ENCODE peak calls at places on chromosomes 16 and 17, in six cellular contexts. X, I, M, L, T and Z are unnamed samples.

GRCh38 chr16:88700636-88701482 is 5.3 kb downstream of the RNF166 start:
- DNase-seq in M (peak; percentile 59), T (peak; percentile 93), L (peak; percentile 46), I (peak; percentile 93), X (peak; percentile 81), Z (peak; percentile 76)

GRCh38 chr16:69542974-69543373 is 22.8 kb upstream of the NFAT5 start:
- DNase-seq in I (no peak), L (no peak), M (no peak), X (no peak), T (peak; percentile 69), Z (peak; percentile 60)

GRCh38 chr17:43536236-43537088 is 9.7 kb downstream of the ETV4 start:
- DNase-seq in L (no peak), M (no peak), T (peak; percentile 87), I (no peak), X (no peak), Z (peak; percentile 93)

GRCh38 chr17:57545836-57546305 is 199.2 kb downstream of the CCDC182 start:
- DNase-seq in M (no peak), L (no peak), X (no peak), T (no peak), I (no peak), Z (no peak)

GRCh38 chr16:29825145-29826044 is 5.1 kb downstream of the MVP start:
- DNase-seq in M (peak; percentile 73), X (peak; percentile 51), T (peak; percentile 87), L (peak; percentile 80), I (peak; percentile 77), Z (peak; percentile 93)

GRCh38 chr16:60203525-60204124 is 1469.5 kb upstream of the GOT2 start:
- DNase-seq in I (no peak), X (no peak), L (no peak), M (no peak), T (peak; percentile 47), Z (peak; percentile 27)

GRCh38 chr16:77723108-77723514 is 797 bp downstream of the NUDT7 start:
- DNase-seq in I (no peak), T (peak; percentile 61), L (peak; percentile 43), X (peak; percentile 73), M (peak; percentile 40), Z (peak; percentile 74)

GRCh38 chr17:36578671-36579070 is 13.0 kb upstream of the DHRS11 start:
- DNase-seq in I (no peak), M (no peak), X (no peak), T (peak; percentile 35), L (no peak), Z (no peak)

GRCh38 chr16:11306997-11307638 is 26.0 kb upstream of the PRM1 start:
- DNase-seq in I (no peak), L (no peak), X (no peak), T (peak; percentile 56), M (no peak), Z (no peak)

GRCh38 chr16:86680137-86680536 is 101.8 kb downstream of the FOXL1 start:
- DNase-seq in M (no peak), T (peak; percentile 59), L (peak; percentile 56), I (no peak), X (no peak), Z (peak; percentile 93)

GRCh38 chr17:81866440-81867122 is 4.6 kb downstream of the ARHGDIA start:
- DNase-seq in T (peak; percentile 30), L (no peak), I (no peak), M (no peak), X (no peak), Z (peak; percentile 27)

GRCh38 chr16:81630632-81631026 is 148.5 kb upstream of the PLCG2 start:
- DNase-seq in I (no peak), M (no peak), X (no peak), L (no peak), T (no peak), Z (no peak)

GRCh38 chr16:69243479-69243878 is 56.5 kb downstream of the SNTB2 start:
- DNase-seq in L (peak; percentile 47), M (no peak), T (peak; percentile 92), I (no peak), X (no peak), Z (peak; percentile 55)

GRCh38 chr17:82528484-82529265 is 9.1 kb downstream of the FOXK2 start:
- DNase-seq in L (no peak), I (peak; percentile 84), M (peak; percentile 81), T (no peak), X (no peak), Z (peak; percentile 60)

GRCh38 chr17:47615766-47616424 is 33.8 kb upstream of the KPNB1 start:
- DNase-seq in M (no peak), T (peak; percentile 71), I (no peak), L (no peak), X (peak; percentile 52), Z (peak; percentile 65)

GRCh38 chr17:48721009-48721402 is 1.3 kb downstream of the PRAC1 start:
- DNase-seq in X (no peak), T (no peak), L (no peak), M (no peak), I (no peak), Z (no peak)

GRCh38 chr17:41957058-41957868 is 9.3 kb upstream of the CNP start:
- DNase-seq in I (no peak), M (no peak), L (no peak), X (no peak), T (peak; percentile 51), Z (no peak)

GRCh38 chr17:40551874-40552768 is 13.2 kb downstream of the CCR7 start:
- DNase-seq in M (peak; percentile 80), T (peak; percentile 99), I (peak; percentile 79), X (no peak), L (peak; percentile 95), Z (peak; percentile 99)

GRCh38 chr17:75850928-75851692 is 4.0 kb downstream of the WBP2 start:
- DNase-seq in I (peak; percentile 80), X (no peak), T (peak; percentile 28), L (no peak), M (peak; percentile 57), Z (no peak)

GRCh38 chr17:47994714-47995113 is 23.8 kb downstream of the CDK5RAP3 start:
- DNase-seq in I (no peak), L (no peak), T (no peak), X (no peak), M (no peak), Z (no peak)

GRCh38 chr16:55559233-55559632 is 7.3 kb upstream of the CAPNS2 start:
- DNase-seq in T (peak; percentile 47), L (no peak), X (no peak), M (no peak), I (no peak), Z (peak; percentile 17)

GRCh38 chr16:28486266-28486665 is 5.6 kb downstream of the CLN3 start:
- DNase-seq in T (no peak), M (no peak), I (no peak), X (no peak), L (no peak), Z (no peak)

GRCh38 chr17:1379930-1380313 is 20.1 kb downstream of the YWHAE start:
- DNase-seq in T (no peak), X (peak; percentile 90), M (no peak), I (no peak), L (no peak), Z (no peak)

GRCh38 chr17:51298508-51299371 is 38.4 kb downstream of the UTP18 start:
- DNase-seq in I (no peak), M (no peak), T (peak; percentile 75), L (peak; percentile 20), X (peak; percentile 39), Z (peak; percentile 54)

GRCh38 chr16:70695351-70696070 is 9.7 kb upstream of the MTSS2 start:
- DNase-seq in M (no peak), T (peak; percentile 18), X (no peak), L (no peak), I (peak; percentile 81), Z (no peak)

GRCh38 chr16:3266873-3267537 is 10.6 kb upstream of the MEFV start:
- DNase-seq in T (peak; percentile 53), L (no peak), X (no peak), M (no peak), I (no peak), Z (peak; percentile 47)

GRCh38 chr16:85753559-85753958 is 2.7 kb upstream of the C16orf74 start:
- DNase-seq in L (no peak), X (no peak), M (no peak), I (no peak), T (no peak), Z (no peak)

GRCh38 chr16:67393111-67393789 is at the start of gene TPPP3:
- DNase-seq in X (no peak), T (peak; percentile 86), M (peak; percentile 88), I (peak; percentile 95), L (no peak), Z (peak; percentile 76)
- TF ChIP-seq CTCF in X (no peak), T (peak; percentile 77), M (peak; percentile 69), I (peak; percentile 64), L (peak; percentile 65), Z (peak; percentile 52)

GRCh38 chr16:50887500-50887899 is 145.6 kb downstream of the CYLD start:
- DNase-seq in I (no peak), L (no peak), T (no peak), X (no peak), M (no peak), Z (no peak)
- H3K4me3 ChIP-seq in I (no peak overlapping the region), L (no peak overlapping the region), T (no peak overlapping the region), X (no peak overlapping the region), M (no peak overlapping the region), Z (no peak overlapping the region)

DNA sequence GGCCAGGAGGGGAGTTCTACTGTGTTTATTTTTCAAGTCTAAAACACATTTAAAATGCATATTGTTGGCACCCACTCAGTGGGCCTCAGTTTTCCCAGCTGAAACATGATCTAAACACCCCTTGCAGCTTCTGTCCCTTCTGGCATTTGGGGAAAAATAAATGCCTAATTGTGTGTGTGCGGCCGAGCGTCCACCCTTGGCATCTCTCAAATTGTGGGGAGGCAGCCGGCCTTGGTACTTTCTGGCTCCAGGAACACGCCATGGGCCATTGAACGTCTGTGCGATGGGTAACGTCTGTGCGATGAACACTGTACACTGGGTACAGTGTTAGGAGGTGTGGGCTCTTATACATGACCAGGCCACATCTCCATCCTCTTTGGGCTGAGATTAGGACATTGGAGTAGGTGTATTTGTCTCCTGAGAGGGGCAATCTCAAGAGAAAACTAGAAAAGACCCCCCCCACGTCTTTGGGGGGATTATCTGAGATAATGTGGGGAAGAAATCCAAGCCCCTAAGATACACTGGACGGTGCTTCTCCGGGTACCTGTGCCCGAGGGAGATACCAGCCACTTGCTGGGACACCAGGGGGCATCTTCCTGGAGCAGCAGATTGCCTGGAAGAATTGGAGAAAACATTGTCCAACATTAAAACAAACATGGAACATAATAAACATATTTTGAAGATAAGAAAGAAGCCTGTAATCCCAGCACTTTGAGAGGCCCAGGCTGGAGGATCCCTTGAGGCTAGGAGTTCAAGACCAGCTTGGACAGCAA is 54.9 kb downstream of the RAB11FIP4 start:
- DNase-seq in I (no peak), M (no peak), L (no peak), X (no peak), T (peak; percentile 9), Z (no peak)
- TF ChIP-seq CTCF in I (no peak), M (no peak), L (peak; percentile 22), X (no peak), T (peak; percentile 45), Z (peak; percentile 13)

DNA sequence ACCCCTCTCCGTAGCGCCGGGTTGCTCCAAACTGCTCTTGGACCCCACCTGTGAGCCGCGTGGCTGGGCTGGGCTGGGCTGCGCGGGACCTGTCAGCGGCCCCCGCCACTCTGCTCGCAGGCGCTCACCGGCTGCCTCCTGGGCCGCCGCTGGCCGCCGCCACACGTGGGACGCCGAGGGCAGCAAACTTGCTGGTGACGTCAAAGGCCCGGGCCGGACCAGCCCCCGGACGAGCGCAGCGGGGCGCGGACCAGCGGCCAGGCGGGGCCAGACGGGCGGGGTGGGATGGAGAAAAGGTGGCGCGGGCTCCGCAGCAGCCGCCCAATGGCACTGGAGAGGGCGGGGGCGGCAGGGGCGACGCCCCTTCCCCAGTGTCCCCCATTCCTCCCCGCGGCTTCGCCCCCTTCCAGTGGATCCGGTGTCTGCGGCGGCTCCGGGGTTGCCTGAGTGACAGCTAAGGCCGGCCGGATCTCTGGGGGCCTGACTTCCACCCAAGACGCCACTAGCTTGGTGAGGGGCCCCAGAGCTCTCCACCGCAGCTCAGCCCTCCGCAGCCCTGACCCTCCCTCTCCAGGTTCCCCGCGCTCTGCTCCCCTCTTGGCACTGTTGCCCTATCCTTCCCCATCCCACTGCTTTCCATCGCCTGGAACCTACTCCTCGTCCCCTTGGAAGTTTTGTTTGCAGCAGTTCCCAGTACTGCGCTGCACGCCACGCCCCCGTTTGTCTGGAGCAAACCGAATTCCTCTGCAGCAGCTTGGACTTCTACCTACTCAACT is at the start of gene HS3ST3A1:
- DNase-seq in I (peak; percentile 49), X (no peak), T (peak; percentile 85), L (peak; percentile 65), M (no peak), Z (peak; percentile 84)
- H3K4me3 ChIP-seq in I (peak within 1 kb of the TSS; percentile 59), X (no peak within 1 kb of the TSS), T (peak within 1 kb of the TSS; percentile 78), L (peak within 1 kb of the TSS; percentile 87), M (peak within 1 kb of the TSS; percentile 44), Z (peak within 1 kb of the TSS; percentile 90)